ENCODE peak calls at places on chromosomes 1 and 21, in four cellular contexts. V is AG09309; U is CD8-positive, alpha-beta memory T cell; J is skeletal muscle cell. A is an unnamed sample.

GRCh38 chr1:82565146-82565545 is 764.4 kb downstream of the ADGRL2 start:
- DNase-seq in J (peak; percentile 81), U (no peak), V (peak; percentile 47), A (peak; percentile 90)

GRCh38 chr1:53639251-53639721 is 99.7 kb downstream of the GLIS1 start:
- DNase-seq in J (peak; percentile 28), V (peak; percentile 54), U (no peak), A (peak; percentile 55)

GRCh38 chr1:52552236-52552504 is 722 bp downstream of the TUT4 start:
- DNase-seq in J (peak; percentile 43), V (peak; percentile 25), U (peak; percentile 86), A (no peak)

GRCh38 chr1:177983824-177984528 is 14.1 kb upstream of the SEC16B start:
- DNase-seq in J (peak; percentile 91), V (peak; percentile 92), U (no peak), A (peak; percentile 95)

GRCh38 chr1:45721207-45721606 is 29.2 kb downstream of the IPP start:
- DNase-seq in V (no peak), J (peak; percentile 7), U (no peak), A (peak; percentile 4)

GRCh38 chr1:117598489-117598888 is 7.4 kb upstream of the TENT5C start:
- DNase-seq in V (no peak), J (no peak), U (no peak), A (no peak)

GRCh38 chr1:77976433-77977076 is 2.3 kb downstream of the FUBP1 start:
- DNase-seq in J (no peak), V (no peak), U (no peak), A (no peak)

GRCh38 chr1:116919802-116920201 is 10.1 kb downstream of the PTGFRN start:
- DNase-seq in U (no peak), J (no peak), V (no peak), A (no peak)

GRCh38 chr1:183043872-183044859 is 20.9 kb downstream of the LAMC1 start:
- DNase-seq in J (no peak), U (no peak), V (peak; percentile 82), A (peak; percentile 89)

GRCh38 chr1:7259955-7260354 is 474.7 kb downstream of the CAMTA1 start:
- DNase-seq in U (no peak), V (no peak), J (no peak), A (no peak)

GRCh38 chr1:117301906-117302305 is 65.3 kb upstream of the MAN1A2 start:
- DNase-seq in J (no peak), U (no peak), V (no peak), A (no peak)

GRCh38 chr1:227920896-227921295 is 26.8 kb downstream of the WNT9A start:
- DNase-seq in V (no peak), J (no peak), U (no peak), A (no peak)

GRCh38 chr1:76079475-76080227 is 5.1 kb downstream of the ST6GALNAC3 start:
- DNase-seq in V (no peak), U (no peak), J (no peak), A (no peak)

GRCh38 chr1:230431517-230431916 is 5.4 kb upstream of the PGBD5 start:
- DNase-seq in U (no peak), J (no peak), V (no peak), A (no peak)

GRCh38 chr1:9444532-9444931 is 94.7 kb upstream of the SLC25A33 start:
- DNase-seq in J (peak; percentile 34), U (no peak), V (no peak), A (no peak)

GRCh38 chr1:57860333-57860732 is 436.5 kb upstream of the DAB1 start:
- DNase-seq in V (no peak), U (no peak), J (no peak), A (no peak)

GRCh38 chr1:12424793-12425192 is 193.2 kb downstream of the DHRS3 start:
- DNase-seq in U (no peak), J (no peak), V (no peak), A (peak; percentile 23)

GRCh38 chr1:33429846-33430750 is 797 bp downstream of the PHC2 start:
- DNase-seq in J (no peak), U (no peak), V (no peak), A (no peak)

GRCh38 chr1:94801919-94802546 is 18.1 kb upstream of the SLC44A3 start:
- DNase-seq in V (peak; percentile 78), U (no peak), J (peak; percentile 83), A (peak; percentile 87)

GRCh38 chr1:116570358-116571214 is at the start of gene CD58:
- DNase-seq in J (no peak), U (peak; percentile 86), V (no peak), A (peak; percentile 84)

GRCh38 chr1:204321665-204322064 is 38.1 kb downstream of the PLEKHA6 start:
- DNase-seq in U (no peak), J (no peak), V (no peak), A (peak; percentile 15)

GRCh38 chr1:230550428-230550827 is 91.9 kb upstream of the COG2 start:
- DNase-seq in V (no peak), J (no peak), U (no peak), A (no peak)

GRCh38 chr1:175539986-175540385 is 203.4 kb downstream of the TNR start:
- DNase-seq in V (no peak), U (no peak), J (no peak), A (no peak)

GRCh38 chr21:41008351-41008750 is 159.6 kb upstream of the BACE2 start:
- DNase-seq in V (no peak), U (no peak), J (no peak), A (no peak)

GRCh38 chr1:243325305-243325890 is 69.6 kb downstream of the SDCCAG8 start:
- DNase-seq in J (no peak), U (no peak), V (peak; percentile 16), A (peak; percentile 71)

GRCh38 chr1:158251160-158251559 is 3.1 kb upstream of the CD1A start:
- DNase-seq in V (no peak), U (no peak), J (no peak), A (no peak)

GRCh38 chr1:206685256-206685748 is 597 bp downstream of the MAPKAPK2 start:
- DNase-seq in J (no peak), U (peak; percentile 60), V (no peak), A (peak; percentile 34)

GRCh38 chr1:216314369-216315095 is 108.7 kb downstream of the USH2A start:
- DNase-seq in V (no peak), J (peak; percentile 35), U (no peak), A (peak; percentile 17)

GRCh38 chr1:100924212-100924611 is 28.3 kb downstream of the SLC30A7 start:
- DNase-seq in V (no peak), U (no peak), J (peak; percentile 4), A (peak; percentile 3)

GRCh38 chr1:96918406-96918805 is 196.8 kb downstream of the PTBP2 start:
- DNase-seq in V (peak; percentile 55), J (peak; percentile 39), U (no peak), A (peak; percentile 86)

GRCh38 chr1:35929730-35930592 is 944 bp upstream of the AGO3 start:
- DNase-seq in U (peak; percentile 59), J (no peak), V (no peak), A (peak; percentile 59)

GRCh38 chr1:61225478-61225877 is 143.1 kb downstream of the NFIA start:
- DNase-seq in V (no peak), U (no peak), J (no peak), A (no peak)

GRCh38 chr21:38240121-38240520 is 16.7 kb upstream of the KCNJ15 start:
- DNase-seq in V (no peak), U (no peak), J (no peak), A (peak; percentile 45)

GRCh38 chr1:220278991-220279390 is 6.7 kb upstream of the RAB3GAP2 start:
- DNase-seq in V (no peak), J (no peak), U (no peak), A (peak; percentile 57)

GRCh38 chr1:104132386-104132973 is 382.8 kb downstream of the AMY1C start:
- DNase-seq in V (no peak), J (no peak), U (no peak), A (peak; percentile 5)

GRCh38 chr1:46041551-46041950 is 90.9 kb downstream of the PIK3R3 start:
- DNase-seq in J (no peak), V (no peak), U (no peak), A (no peak)

GRCh38 chr1:29258974-29259801 is 22.9 kb downstream of the PTPRU start:
- DNase-seq in J (no peak), U (no peak), V (no peak), A (no peak)
- H3K4me3 ChIP-seq in J (peak overlapping the region; percentile 47), U (no peak overlapping the region), V (peak overlapping the region; percentile 24), A (peak overlapping the region; percentile 41)

DNA sequence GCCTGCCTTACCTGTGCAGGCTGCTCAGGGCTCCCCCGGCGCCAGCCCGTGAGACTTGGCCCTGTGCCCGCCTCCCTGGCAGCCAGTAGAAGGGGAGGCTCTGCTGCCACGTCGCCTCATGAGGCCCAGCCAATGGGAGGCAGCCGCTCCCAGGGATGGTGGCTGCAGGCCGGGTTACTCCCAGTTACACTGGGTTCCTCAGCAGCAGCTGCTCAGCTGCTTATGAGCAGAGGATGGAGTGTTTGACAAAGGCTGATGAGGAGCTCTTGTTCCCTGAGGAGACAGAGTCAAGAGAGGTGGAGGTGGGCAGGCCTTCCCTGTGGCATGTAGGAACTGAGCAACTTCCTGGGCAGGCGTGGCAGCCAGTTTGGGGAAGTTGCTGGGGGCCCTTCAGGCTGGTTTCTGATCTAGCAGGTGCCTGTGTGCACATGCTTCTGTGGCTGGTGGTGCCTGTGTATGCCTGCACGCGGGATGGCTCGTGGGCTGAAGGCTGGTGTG is 5.6 kb downstream of the MFSD2A start:
- DNase-seq in V (no peak), U (no peak), J (no peak), A (no peak)
- H3K4me3 ChIP-seq in V (no peak overlapping the region), U (no peak overlapping the region), J (no peak overlapping the region), A (no peak overlapping the region)

DNA sequence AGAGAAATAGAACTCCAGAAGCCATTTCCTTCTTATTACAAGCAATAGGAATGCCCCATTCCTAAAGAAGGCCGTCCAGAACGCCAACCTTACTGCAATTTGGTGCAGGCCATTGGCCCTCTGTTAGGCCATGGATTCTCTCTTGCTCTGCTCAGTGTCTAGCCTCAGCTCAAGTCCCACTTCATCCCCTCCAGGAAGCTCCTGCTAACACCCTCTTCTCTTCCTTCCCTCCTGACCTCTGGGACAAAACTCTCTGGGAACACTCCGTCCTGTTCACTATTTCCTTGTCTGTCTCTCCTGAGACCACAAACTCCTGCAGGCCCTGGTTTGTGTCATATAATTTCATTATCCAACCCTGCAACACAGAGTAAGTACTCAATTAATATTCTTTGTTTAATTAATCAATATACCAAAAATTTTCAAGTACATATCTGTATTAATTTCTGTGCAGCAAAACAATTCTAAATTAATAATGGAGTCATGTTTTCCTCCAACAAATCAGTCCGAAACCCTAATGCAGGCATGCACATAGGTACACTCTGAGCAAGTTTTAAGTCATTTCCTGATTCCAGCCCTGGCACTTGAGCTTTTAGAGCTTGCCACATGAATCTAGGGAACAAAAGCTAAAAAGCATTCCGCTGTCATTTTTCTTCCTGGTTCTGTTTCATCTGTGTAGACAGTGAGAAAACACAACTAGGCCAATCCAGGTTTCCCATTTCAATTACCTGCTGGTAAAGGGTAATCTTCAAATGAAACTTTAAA is 245.3 kb downstream of the SETD4 start:
- DNase-seq in J (no peak), V (no peak), U (no peak), A (no peak)
- H3K4me3 ChIP-seq in J (no peak overlapping the region), V (no peak overlapping the region), U (no peak overlapping the region), A (no peak overlapping the region)

GRCh38 chr1:25198731-25199231 is 33.5 kb downstream of the SYF2 start:
- DNase-seq in U (no peak), V (no peak), J (no peak), A (peak; percentile 5)
- H3K4me3 ChIP-seq in U (no peak overlapping the region), V (no peak overlapping the region), J (peak overlapping the region; percentile 12), A (no peak overlapping the region)